ENCODE peak calls at places on chromosomes 2 and 18, in seven cellular contexts. One of them, this sample, is unnamed.
A peak's percentile ranks its signal among the peaks of the same experiment; 100 is the strongest.

GRCh38 chr2:239127513-239127912 is 273.3 kb downstream of the HDAC4 start:
- DNase-seq in dermis microvascular lymphatic vessel endothelial cell: no peak
- DNase-seq in GM13976: no peak
- DNase-seq in GM10248: no peak
- DNase-seq in astrocyte of the hippocampus: no peak
- DNase-seq in lower leg skin: no peak
- DNase-seq in ovary: no peak
- DNase-seq in this sample: no peak

GRCh38 chr2:179071810-179072355 is 21.9 kb upstream of the CCDC141 start:
- DNase-seq in dermis microvascular lymphatic vessel endothelial cell: peak; percentile 89
- DNase-seq in GM13976: no peak
- DNase-seq in GM10248: no peak
- DNase-seq in astrocyte of the hippocampus: no peak
- DNase-seq in lower leg skin: no peak
- DNase-seq in ovary: no peak
- DNase-seq in this sample: no peak

GRCh38 chr18:31581498-31582197 is 10.0 kb upstream of the TTR start:
- DNase-seq in dermis microvascular lymphatic vessel endothelial cell: peak; percentile 33
- DNase-seq in GM13976: no peak
- DNase-seq in GM10248: no peak
- DNase-seq in astrocyte of the hippocampus: no peak
- DNase-seq in lower leg skin: no peak
- DNase-seq in ovary: no peak
- DNase-seq in this sample: no peak

GRCh38 chr2:164066095-164066494 is 330.3 kb upstream of the FIGN start:
- DNase-seq in dermis microvascular lymphatic vessel endothelial cell: no peak
- DNase-seq in GM13976: no peak
- DNase-seq in GM10248: no peak
- DNase-seq in astrocyte of the hippocampus: no peak
- DNase-seq in lower leg skin: no peak
- DNase-seq in ovary: no peak
- DNase-seq in this sample: no peak

GRCh38 chr2:119068154-119068725 is 90.3 kb downstream of the C1QL2 start:
- DNase-seq in dermis microvascular lymphatic vessel endothelial cell: no peak
- DNase-seq in GM13976: no peak
- DNase-seq in GM10248: no peak
- DNase-seq in astrocyte of the hippocampus: no peak
- DNase-seq in lower leg skin: no peak
- DNase-seq in ovary: no peak
- DNase-seq in this sample: no peak

GRCh38 chr2:239361311-239361642 is 39.5 kb downstream of the HDAC4 start:
- DNase-seq in dermis microvascular lymphatic vessel endothelial cell: no peak
- DNase-seq in GM13976: no peak
- DNase-seq in GM10248: no peak
- DNase-seq in astrocyte of the hippocampus: peak; percentile 52
- DNase-seq in lower leg skin: no peak
- DNase-seq in ovary: no peak
- DNase-seq in this sample: no peak

GRCh38 chr2:55157474-55157884 is 74.6 kb downstream of the CLHC1 start:
- DNase-seq in dermis microvascular lymphatic vessel endothelial cell: peak; percentile 23
- DNase-seq in GM13976: no peak
- DNase-seq in GM10248: no peak
- DNase-seq in astrocyte of the hippocampus: peak; percentile 52
- DNase-seq in lower leg skin: no peak
- DNase-seq in ovary: no peak
- DNase-seq in this sample: no peak

GRCh38 chr2:136131484-136131960 is 13.6 kb upstream of the CXCR4 start:
- DNase-seq in dermis microvascular lymphatic vessel endothelial cell: no peak
- DNase-seq in GM13976: no peak
- DNase-seq in GM10248: no peak
- DNase-seq in astrocyte of the hippocampus: no peak
- DNase-seq in lower leg skin: no peak
- DNase-seq in ovary: no peak
- DNase-seq in this sample: no peak

GRCh38 chr2:44086639-44087036 is 82.0 kb upstream of the PPM1B start:
- DNase-seq in dermis microvascular lymphatic vessel endothelial cell: no peak
- DNase-seq in GM13976: no peak
- DNase-seq in GM10248: no peak
- DNase-seq in astrocyte of the hippocampus: no peak
- DNase-seq in lower leg skin: no peak
- DNase-seq in ovary: no peak
- DNase-seq in this sample: no peak

GRCh38 chr2:182482511-182482910 is 55.7 kb upstream of the PDE1A start:
- DNase-seq in dermis microvascular lymphatic vessel endothelial cell: no peak
- DNase-seq in GM13976: no peak
- DNase-seq in GM10248: no peak
- DNase-seq in astrocyte of the hippocampus: no peak
- DNase-seq in lower leg skin: no peak
- DNase-seq in ovary: no peak
- DNase-seq in this sample: no peak

GRCh38 chr2:7057865-7058400 is 140.7 kb downstream of the RNF144A start:
- DNase-seq in dermis microvascular lymphatic vessel endothelial cell: no peak
- DNase-seq in GM13976: no peak
- DNase-seq in GM10248: no peak
- DNase-seq in astrocyte of the hippocampus: no peak
- DNase-seq in lower leg skin: no peak
- DNase-seq in ovary: no peak
- DNase-seq in this sample: no peak

GRCh38 chr18:1665064-1665463 is 760.4 kb downstream of the ADCYAP1 start:
- DNase-seq in dermis microvascular lymphatic vessel endothelial cell: no peak
- DNase-seq in GM13976: no peak
- DNase-seq in GM10248: no peak
- DNase-seq in astrocyte of the hippocampus: no peak
- DNase-seq in lower leg skin: no peak
- DNase-seq in ovary: no peak
- DNase-seq in this sample: no peak

GRCh38 chr2:10889741-10890215 is 22.0 kb upstream of the KCNF1 start:
- DNase-seq in dermis microvascular lymphatic vessel endothelial cell: no peak
- DNase-seq in GM13976: no peak
- DNase-seq in GM10248: no peak
- DNase-seq in astrocyte of the hippocampus: no peak
- DNase-seq in lower leg skin: no peak
- DNase-seq in ovary: no peak
- DNase-seq in this sample: no peak